ENCODE peak calls at places on chromosome 20, in five cellular contexts. Y is fibroblast of mammary gland, I is transverse colon, W is cardiac muscle cell, S is H9. B is an unnamed sample.

GRCh38 chr20:47304287-47304686 is 52.2 kb downstream of the ZMYND8 start:
- DNase-seq in Y (peak; percentile 35), I (peak; percentile 43), W (no peak), S (no peak), B (no peak)

GRCh38 chr20:9600562-9600961 is 86.2 kb downstream of the LAMP5 start:
- DNase-seq in Y (no peak), I (no peak), W (peak; percentile 59), S (no peak), B (no peak)

GRCh38 chr20:13141541-13141940 is 79.5 kb upstream of the ISM1 start:
- DNase-seq in Y (peak; percentile 21), I (no peak), W (no peak), S (no peak), B (no peak)

GRCh38 chr20:9492067-9492466 is 22.3 kb upstream of the LAMP5 start:
- DNase-seq in Y (no peak), I (no peak), W (no peak), S (no peak), B (no peak)

GRCh38 chr20:57892471-57892870 is 182.7 kb upstream of the PMEPA1 start:
- DNase-seq in Y (no peak), I (no peak), W (no peak), S (no peak), B (no peak)

GRCh38 chr20:10511166-10511506 is 76.0 kb downstream of the SLX4IP start:
- DNase-seq in Y (no peak), I (no peak), W (no peak), S (no peak), B (no peak)

GRCh38 chr20:58839474-58839874 is 11.2 kb downstream of the GNAS-AS1 start:
- DNase-seq in Y (peak; percentile 17), I (no peak), W (peak; percentile 72), S (peak; percentile 76), B (peak; percentile 57)

GRCh38 chr20:37522258-37523011 is 1.4 kb downstream of the NNAT start:
- DNase-seq in Y (peak; percentile 14), I (peak; percentile 68), W (peak; percentile 56), S (peak; percentile 69), B (no peak)

GRCh38 chr20:37758332-37758731 is 64.5 kb downstream of the CTNNBL1 start:
- DNase-seq in Y (no peak), I (no peak), W (no peak), S (peak; percentile 47), B (peak; percentile 9)

GRCh38 chr20:45059022-45059728 is 41.8 kb downstream of the KCNS1 start:
- DNase-seq in Y (peak; percentile 71), I (no peak), W (no peak), S (no peak), B (no peak)

GRCh38 chr20:34621383-34622367 is 55.2 kb downstream of the PIGU start:
- DNase-seq in Y (peak; percentile 66), I (peak; percentile 58), W (no peak), S (no peak), B (no peak)

GRCh38 chr20:41668057-41668749 is 50.0 kb upstream of the CHD6 start:
- DNase-seq in Y (no peak), I (no peak), W (no peak), S (no peak), B (no peak)

GRCh38 chr20:1844723-1845523 is 50.3 kb upstream of the SIRPA start:
- DNase-seq in Y (peak; percentile 48), I (peak; percentile 64), W (no peak), S (no peak), B (no peak)

GRCh38 chr20:37278966-37279590 is 10.4 kb upstream of the MANBAL start:
- DNase-seq in Y (peak; percentile 18), I (no peak), W (no peak), S (no peak), B (no peak)

GRCh38 chr20:35698298-35699126 is 640 bp downstream of the NFS1 start:
- DNase-seq in Y (no peak), I (no peak), W (peak; percentile 29), S (no peak), B (peak; percentile 15)

GRCh38 chr20:16708590-16708989 is 21.2 kb upstream of the SNRPB2 start:
- DNase-seq in Y (no peak), I (no peak), W (no peak), S (no peak), B (no peak)

GRCh38 chr20:44200371-44200770 is 10.2 kb downstream of the OSER1 start:
- DNase-seq in Y (no peak), I (no peak), W (no peak), S (no peak), B (no peak)

GRCh38 chr20:37670426-37670825 is 23.4 kb upstream of the CTNNBL1 start:
- DNase-seq in Y (no peak), I (peak; percentile 11), W (no peak), S (no peak), B (no peak)

GRCh38 chr20:54199721-54200176 is 8.1 kb upstream of the PFDN4 start:
- DNase-seq in Y (peak; percentile 80), I (peak; percentile 85), W (peak; percentile 70), S (peak; percentile 78), B (peak; percentile 78)

GRCh38 chr20:43925786-43926185 is 11.1 kb downstream of the TOX2 start:
- DNase-seq in Y (peak; percentile 46), I (peak; percentile 40), W (no peak), S (no peak), B (no peak)

GRCh38 chr20:45174434-45175364 is at the start of gene PI3:
- DNase-seq in Y (peak; percentile 37), I (peak; percentile 85), W (no peak), S (no peak), B (no peak)

GRCh38 chr20:45470262-45470931 is 844 bp downstream of the WFDC2 start:
- DNase-seq in Y (peak; percentile 7), I (peak; percentile 68), W (peak; percentile 64), S (peak; percentile 70), B (peak; percentile 51)

GRCh38 chr20:22690616-22691179 is 106.3 kb upstream of the FOXA2 start:
- DNase-seq in Y (no peak), I (no peak), W (no peak), S (no peak), B (no peak)

GRCh38 chr20:41696428-41696827 is 78.3 kb upstream of the CHD6 start:
- DNase-seq in Y (peak; percentile 30), I (no peak), W (no peak), S (no peak), B (no peak)

GRCh38 chr20:62122659-62123449 is 579 bp downstream of the LSM14B start:
- DNase-seq in Y (peak; percentile 49), I (peak; percentile 64), W (peak; percentile 60), S (no peak), B (no peak)

GRCh38 chr20:55353206-55353605 is 652.1 kb downstream of the CBLN4 start:
- DNase-seq in Y (peak; percentile 68), I (no peak), W (no peak), S (no peak), B (no peak)

GRCh38 chr20:37943501-37944455 is 40.9 kb downstream of the VSTM2L start:
- DNase-seq in Y (no peak), I (no peak), W (no peak), S (peak; percentile 67), B (no peak)

GRCh38 chr20:45070932-45071632 is 29.8 kb downstream of the KCNS1 start:
- DNase-seq in Y (peak; percentile 38), I (no peak), W (no peak), S (no peak), B (no peak)

GRCh38 chr20:48949304-48950170 is 28.0 kb downstream of the ARFGEF2 start:
- DNase-seq in Y (no peak), I (peak; percentile 37), W (peak; percentile 71), S (peak; percentile 42), B (peak; percentile 33)
- TF ChIP-seq CTCF in Y (no peak), I (no peak), W (peak; percentile 5), S (peak; percentile 59), B (peak; percentile 24)

GRCh38 chr20:5135363-5136012 is 8.7 kb downstream of the CDS2 start:
- DNase-seq in Y (no peak), I (no peak), W (no peak), S (no peak), B (no peak)
- TF ChIP-seq CTCF in Y (no peak), I (no peak), W (no peak), S (no peak), B (no peak)

GRCh38 chr20:537983-538382 is 5.6 kb downstream of the CSNK2A1 start:
- DNase-seq in Y (no peak), I (no peak), W (no peak), S (no peak), B (no peak)

GRCh38 chr20:542777-543368 is 717 bp downstream of the CSNK2A1 start:
- DNase-seq in Y (no peak), I (peak; percentile 44), W (peak; percentile 24), S (no peak), B (no peak)

GRCh38 chr20:539236-539635 is 4.4 kb downstream of the CSNK2A1 start:
- DNase-seq in Y (no peak), I (no peak), W (no peak), S (no peak), B (no peak)

GRCh38 chr20:539848-540247 is 3.7 kb downstream of the CSNK2A1 start:
- DNase-seq in Y (peak; percentile 70), I (no peak), W (no peak), S (no peak), B (no peak)

DNA sequence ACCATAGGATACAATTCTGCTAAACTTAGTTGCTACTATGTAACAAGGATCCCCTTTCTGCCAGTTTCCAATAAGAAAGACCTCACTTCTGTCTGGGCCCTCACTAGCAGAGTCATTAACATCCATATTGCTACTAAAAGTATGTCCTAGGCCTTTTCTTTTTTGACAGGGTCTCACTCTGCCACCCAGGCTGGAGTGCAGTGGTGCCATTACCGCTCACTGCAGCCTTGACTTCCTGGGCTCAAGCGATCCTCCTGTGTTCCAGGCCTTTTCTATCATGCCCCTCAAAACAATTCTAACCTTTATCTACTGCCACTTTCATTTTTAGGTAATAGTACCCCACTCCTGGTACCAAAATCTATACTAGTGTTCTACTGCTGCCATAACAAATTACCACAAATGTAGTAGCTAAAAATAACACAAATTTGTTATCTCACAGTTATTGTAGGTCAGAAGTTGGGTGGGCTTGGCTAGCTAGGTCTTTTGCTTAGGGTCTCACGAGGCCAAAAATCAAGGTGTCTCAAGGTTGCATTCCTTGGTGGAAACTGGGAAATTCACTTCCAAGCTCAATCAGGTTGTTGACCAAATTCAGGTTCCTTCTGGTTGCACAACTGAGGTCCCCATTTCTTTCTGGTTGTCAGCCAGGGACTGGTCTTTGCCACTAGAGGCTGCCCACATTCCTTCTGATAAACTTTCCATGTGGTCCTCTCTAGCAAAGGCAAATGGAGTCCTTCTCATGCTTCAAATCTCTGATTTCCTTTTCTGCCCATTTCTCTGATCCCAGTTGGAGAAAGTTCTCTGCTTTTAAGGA is 3.0 kb downstream of the CSNK2A1 start:
- DNase-seq in Y (no peak), I (no peak), W (no peak), S (no peak), B (no peak)
- TF ChIP-seq CTCF in Y (no peak), I (no peak), W (no peak), S (peak; percentile 41), B (no peak)

GRCh38 chr20:60009826-60010616 is 51.8 kb downstream of the CDH26 start:
- DNase-seq in Y (peak; percentile 3), I (no peak), W (peak; percentile 40), S (peak; percentile 53), B (no peak)
- TF ChIP-seq CTCF in Y (no peak), I (no peak), W (peak; percentile 3), S (peak; percentile 72), B (peak; percentile 21)

GRCh38 chr20:6185268-6185667 is 62.4 kb upstream of the FERMT1 start:
- DNase-seq in Y (no peak), I (no peak), W (peak; percentile 63), S (no peak), B (no peak)
- TF ChIP-seq CTCF in Y (no peak), I (no peak), W (peak; percentile 23), S (peak; percentile 59), B (no peak)

GRCh38 chr20:24503352-24503931 is 34.0 kb downstream of the SYNDIG1 start:
- DNase-seq in Y (peak; percentile 68), I (no peak), W (peak; percentile 77), S (peak; percentile 19), B (no peak)
- TF ChIP-seq CTCF in Y (no peak), I (no peak), W (no peak), S (no peak), B (no peak)

GRCh38 chr20:32155017-32155965 is 45.8 kb downstream of the TM9SF4 start:
- DNase-seq in Y (peak; percentile 90), I (peak; percentile 67), W (peak; percentile 74), S (peak; percentile 72), B (peak; percentile 63)
- TF ChIP-seq CTCF in Y (no peak), I (peak; percentile 27), W (peak; percentile 39), S (peak; percentile 79), B (no peak)

B was measured in endothelial cell.